ENCODE peak calls at places on chromosomes 5 and 9, in four cellular contexts. One of them, this sample, is unnamed.

GRCh38 chr5:23419115-23419514 is 88.3 kb upstream of the PRDM9 start:
- DNase-seq in K562: no peak
- DNase-seq in HepG2: no peak
- DNase-seq in H1: peak
- DNase-seq in this sample: no peak

GRCh38 chr9:34001951-34002350 is 46.7 kb downstream of the UBAP2 start:
- DNase-seq in K562: no peak
- DNase-seq in HepG2: no peak
- DNase-seq in H1: no peak
- DNase-seq in this sample: no peak

GRCh38 chr5:1557114-1557873 is 33.5 kb upstream of the LPCAT1 start:
- DNase-seq in HepG2: no peak
- DNase-seq in H1: no peak
- DNase-seq in K562: peak
- DNase-seq in this sample: no peak

GRCh38 chr5:91072891-91073290 is 310.2 kb downstream of the ARRDC3 start:
- DNase-seq in K562: no peak
- DNase-seq in H1: no peak
- DNase-seq in HepG2: no peak
- DNase-seq in this sample: no peak

GRCh38 chr9:114370251-114370984 is 17.4 kb downstream of the AKNA start:
- DNase-seq in HepG2: no peak
- DNase-seq in H1: no peak
- DNase-seq in K562: no peak
- DNase-seq in this sample: no peak

GRCh38 chr5:124310453-124310852 is 436.0 kb downstream of the ZNF608 start:
- DNase-seq in H1: no peak
- DNase-seq in HepG2: no peak
- DNase-seq in K562: no peak
- DNase-seq in this sample: no peak

GRCh38 chr9:78133751-78134150 is 102.1 kb upstream of the CEP78 start:
- DNase-seq in HepG2: no peak
- DNase-seq in H1: no peak
- DNase-seq in K562: no peak
- DNase-seq in this sample: no peak

GRCh38 chr5:141821430-141821925 is 56.7 kb downstream of the PCDH1 start:
- DNase-seq in HepG2: no peak
- DNase-seq in H1: no peak
- DNase-seq in K562: no peak
- DNase-seq in this sample: peak

GRCh38 chr9:131951905-131952304 is 127.8 kb downstream of the MED27 start:
- DNase-seq in H1: no peak
- DNase-seq in K562: no peak
- DNase-seq in HepG2: no peak
- DNase-seq in this sample: no peak

DNA sequence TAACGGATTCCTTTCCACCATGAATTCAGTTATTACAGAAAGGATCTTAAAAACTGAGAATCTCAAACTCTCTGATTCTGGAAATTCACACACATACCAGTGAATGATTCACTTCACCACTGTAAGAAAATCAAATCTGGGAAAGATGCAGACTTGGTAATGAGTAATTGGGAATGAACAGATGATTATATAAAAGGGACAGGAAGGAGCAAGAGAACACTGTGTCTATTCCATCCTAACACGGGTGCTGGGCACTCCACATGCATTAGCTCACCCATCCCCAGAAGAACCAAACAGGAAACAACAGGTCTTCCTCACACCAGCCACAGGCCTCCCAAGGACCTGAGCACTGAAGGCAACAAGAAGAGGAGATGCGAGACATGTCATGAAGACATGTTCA is 74.8 kb upstream of the ZNF622 start:
- DNase-seq in H1: no peak
- DNase-seq in K562: no peak
- DNase-seq in HepG2: no peak
- DNase-seq in this sample: no peak
- TF ChIP-seq ATF3 in H1: no peak
- TF ChIP-seq ATF3 in K562: no peak
- TF ChIP-seq ATF3 in HepG2: no peak
- TF ChIP-seq ATF3 in this sample: no peak

GRCh38 chr9:88221110-88221509 is 82.8 kb upstream of the SPATA31C2 start:
- DNase-seq in K562: no peak
- DNase-seq in HepG2: no peak
- DNase-seq in H1: no peak
- DNase-seq in this sample: no peak
- H3K9ac ChIP-seq in K562: no peak
- H3K9ac ChIP-seq in HepG2: no peak
- H3K9ac ChIP-seq in H1: no peak
- H3K9ac ChIP-seq in this sample: no peak

GRCh38 chr5:81878333-81878732 is 93.5 kb upstream of the ATG10 start:
- DNase-seq in HepG2: no peak
- DNase-seq in K562: no peak
- DNase-seq in H1: no peak
- DNase-seq in this sample: no peak

GRCh38 chr5:81881595-81881994 is 90.2 kb upstream of the ATG10 start:
- DNase-seq in HepG2: no peak
- DNase-seq in K562: no peak
- DNase-seq in H1: no peak
- DNase-seq in this sample: no peak

GRCh38 chr5:81884871-81885270 is 87.0 kb upstream of the ATG10 start:
- DNase-seq in H1: no peak
- DNase-seq in K562: no peak
- DNase-seq in HepG2: no peak
- DNase-seq in this sample: no peak

GRCh38 chr5:81879936-81880335 is 91.9 kb upstream of the ATG10 start:
- DNase-seq in HepG2: no peak
- DNase-seq in K562: no peak
- DNase-seq in H1: no peak
- DNase-seq in this sample: no peak
- TF ChIP-seq FOSL1 in HepG2: no peak
- TF ChIP-seq FOSL1 in K562: no peak
- TF ChIP-seq FOSL1 in H1: no peak
- TF ChIP-seq FOSL1 in this sample: no peak

DNA sequence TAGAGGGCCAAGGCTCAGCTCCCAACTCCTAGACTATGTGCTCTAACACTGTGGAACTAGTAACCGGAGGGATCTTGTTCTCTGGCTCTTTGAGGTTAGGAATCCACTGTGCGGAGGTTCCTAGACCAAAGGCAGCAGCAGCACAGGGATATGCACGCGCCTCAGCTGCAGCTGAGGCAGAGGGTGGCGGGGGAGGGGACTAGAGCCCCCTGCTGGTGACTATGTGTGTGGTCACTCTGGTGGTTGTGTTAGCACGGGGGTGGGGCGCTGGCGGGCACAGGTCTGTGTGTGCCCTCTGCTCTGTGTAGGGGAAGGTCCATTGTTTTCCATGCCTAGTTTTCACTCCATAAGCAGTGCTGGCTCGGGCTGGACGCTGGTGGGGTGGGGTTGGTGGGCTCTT is 458.0 kb upstream of the IZUMO3 start:
- DNase-seq in HepG2: peak
- DNase-seq in K562: no peak
- DNase-seq in H1: peak
- DNase-seq in this sample: no peak
- TF ChIP-seq ATF3 in HepG2: no peak
- TF ChIP-seq ATF3 in K562: no peak
- TF ChIP-seq ATF3 in H1: no peak
- TF ChIP-seq ATF3 in this sample: no peak

DNA sequence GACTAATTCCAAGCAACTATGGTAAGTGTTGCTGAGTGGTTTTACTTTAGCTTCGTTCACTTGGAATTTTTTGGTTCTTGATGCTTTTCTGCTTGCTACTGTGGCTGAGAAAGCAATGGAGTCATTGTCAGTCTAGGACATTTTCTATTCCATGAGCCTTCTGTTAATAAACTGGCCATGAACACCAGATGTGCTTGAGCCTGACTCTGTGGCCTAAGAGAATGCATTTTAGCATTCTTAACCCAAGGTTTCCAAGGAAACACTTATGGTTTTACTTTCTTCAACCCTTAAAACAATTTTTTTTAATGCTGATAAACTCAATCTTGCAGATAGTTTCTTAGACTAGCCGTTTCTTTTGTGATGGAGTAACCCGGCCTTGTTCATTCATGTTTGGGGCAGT is 42.3 kb downstream of the OSTF1 start:
- DNase-seq in H1: no peak
- DNase-seq in HepG2: no peak
- DNase-seq in K562: no peak
- DNase-seq in this sample: no peak
- H3K9ac ChIP-seq in H1: no peak
- H3K9ac ChIP-seq in HepG2: no peak
- H3K9ac ChIP-seq in K562: no peak
- H3K9ac ChIP-seq in this sample: no peak

GRCh38 chr5:181149806-181150733 is 2.7 kb downstream of the OR2V2 start:
- DNase-seq in K562: no peak
- DNase-seq in H1: no peak
- DNase-seq in HepG2: no peak
- DNase-seq in this sample: no peak

GRCh38 chr5:181149355-181149754 is 2.0 kb downstream of the OR2V2 start:
- DNase-seq in HepG2: no peak
- DNase-seq in H1: no peak
- DNase-seq in K562: no peak
- DNase-seq in this sample: no peak

GRCh38 chr5:181151146-181151545 is 3.8 kb downstream of the OR2V2 start:
- DNase-seq in HepG2: no peak
- DNase-seq in H1: no peak
- DNase-seq in K562: no peak
- DNase-seq in this sample: no peak

GRCh38 chr5:181153814-181154213 is 6.4 kb downstream of the OR2V2 start:
- DNase-seq in HepG2: no peak
- DNase-seq in H1: no peak
- DNase-seq in K562: no peak
- DNase-seq in this sample: no peak

DNA sequence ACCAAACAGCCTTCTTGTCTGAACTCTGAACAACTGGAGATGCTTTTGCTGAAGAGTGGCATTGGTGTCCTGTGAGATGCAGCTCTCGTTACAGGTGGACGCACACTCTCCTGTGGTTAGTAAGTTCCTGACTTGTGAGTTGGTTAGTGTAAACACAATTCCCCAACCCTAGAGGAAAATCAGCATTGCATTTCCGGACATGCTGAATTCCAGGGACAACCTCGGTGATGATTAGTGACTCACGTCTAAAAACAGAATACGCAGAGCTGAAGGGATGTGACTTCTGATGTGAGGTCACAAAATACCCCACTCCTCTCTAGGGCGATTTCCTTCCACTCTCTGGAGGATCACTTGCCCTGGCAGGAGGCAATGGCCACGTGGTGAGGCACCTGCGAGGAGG is 5.0 kb downstream of the OR2V2 start:
- DNase-seq in HepG2: peak
- DNase-seq in H1: no peak
- DNase-seq in K562: no peak
- DNase-seq in this sample: no peak
- TF ChIP-seq FOSL1 in HepG2: no peak
- TF ChIP-seq FOSL1 in H1: no peak
- TF ChIP-seq FOSL1 in K562: no peak
- TF ChIP-seq FOSL1 in this sample: no peak

GRCh38 chr9:83200531-83200930 is 137.6 kb upstream of the RASEF start:
- DNase-seq in H1: no peak
- DNase-seq in HepG2: no peak
- DNase-seq in K562: no peak
- DNase-seq in this sample: no peak
- TF ChIP-seq ATF3 in H1: no peak
- TF ChIP-seq ATF3 in HepG2: no peak
- TF ChIP-seq ATF3 in K562: no peak
- TF ChIP-seq ATF3 in this sample: no peak